ENCODE peak calls at places on chromosome 21, in seven cellular contexts. P is NCI-H524, Z is GM23248, O is nephron progenitor cell, W is retina, X is neural progenitor cell, C is GM23338. B is an unnamed sample.

GRCh38 chr21:36125513-36126121 is 9.3 kb upstream of the CBR3 start:
- DNase-seq in C (peak), W (peak), O (peak), P (no peak), Z (peak), X (peak), B (peak)

GRCh38 chr21:15159382-15160020 is 94.7 kb upstream of the NRIP1 start:
- DNase-seq in C (no peak), W (no peak), Z (peak), X (no peak), O (no peak), P (no peak), B (no peak)

GRCh38 chr21:45331521-45332257 is 44.0 kb upstream of the POFUT2 start:
- DNase-seq in O (peak), X (peak), C (no peak), W (peak), P (no peak), Z (no peak), B (no peak)

GRCh38 chr21:45739218-45740087 is 95.9 kb downstream of the PCBP3 start:
- DNase-seq in W (no peak), P (no peak), C (no peak), X (no peak), O (no peak), Z (no peak), B (no peak)

GRCh38 chr21:37758997-37759396 is 157.3 kb downstream of the KCNJ6 start:
- DNase-seq in Z (peak), W (peak), P (peak), O (peak), X (peak), C (peak), B (peak)

GRCh38 chr21:33374874-33375644 is 28.2 kb upstream of the IFNGR2 start:
- DNase-seq in C (no peak), O (no peak), X (no peak), W (no peak), Z (no peak), P (no peak), B (peak)

GRCh38 chr21:37071561-37072238 is 1.2 kb downstream of the PIGP start:
- DNase-seq in W (no peak), P (peak), C (peak), X (peak), Z (peak), O (no peak), B (peak)

GRCh38 chr21:26933448-26933847 is 33.4 kb downstream of the ADAMTS5 start:
- DNase-seq in X (no peak), W (peak), Z (no peak), O (no peak), P (no peak), C (no peak), B (no peak)

GRCh38 chr21:34812510-34813265 is 143.9 kb downstream of the CLIC6 start:
- DNase-seq in X (no peak), Z (peak), C (no peak), P (no peak), O (no peak), W (no peak), B (no peak)

GRCh38 chr21:16587141-16587570 is 857.4 kb downstream of the USP25 start:
- DNase-seq in Z (peak), W (peak), X (no peak), O (no peak), C (peak), P (peak), B (no peak)

GRCh38 chr21:42666023-42666747 is 12.8 kb downstream of the PDE9A start:
- DNase-seq in W (no peak), O (peak), X (no peak), P (peak), Z (peak), C (peak), B (peak)

B was measured in Karpas-422.